ENCODE peak calls at places on chromosome 7, in eight cellular contexts. L, M, G, Q, O, W, J and K are unnamed samples.

GRCh38 chr7:31747553-31747952 is 60.5 kb downstream of the PPP1R17 start:
- DNase-seq in L (no peak), M (no peak), G (no peak), Q (no peak), O (no peak), W (no peak), J (no peak), K (no peak)

GRCh38 chr7:131600578-131600977 is 44.1 kb upstream of the PODXL start:
- DNase-seq in L (no peak), M (no peak), G (no peak), Q (no peak), O (no peak), W (no peak), J (no peak), K (no peak)

GRCh38 chr7:47291461-47292051 is 290.4 kb downstream of the TNS3 start:
- DNase-seq in L (no peak), M (no peak), G (no peak), Q (no peak), O (no peak), W (no peak), J (peak), K (no peak)

GRCh38 chr7:50852901-50853300 is 70.2 kb upstream of the GRB10 start:
- DNase-seq in L (no peak), M (no peak), G (no peak), Q (no peak), O (no peak), W (no peak), J (no peak), K (no peak)

GRCh38 chr7:79971058-79971457 is 163.6 kb upstream of the GNAI1 start:
- DNase-seq in L (no peak), M (no peak), G (no peak), Q (no peak), O (no peak), W (no peak), J (no peak), K (no peak)

GRCh38 chr7:102291056-102291915 is 4.6 kb downstream of the SH2B2 start:
- DNase-seq in L (no peak), M (no peak), G (peak), Q (peak), O (no peak), W (no peak), J (no peak), K (no peak)

GRCh38 chr7:76231583-76231982 is 29.9 kb downstream of the SRRM3 start:
- DNase-seq in L (no peak), M (no peak), G (no peak), Q (no peak), O (no peak), W (no peak), J (no peak), K (no peak)

GRCh38 chr7:123797673-123798526 is 47.1 kb upstream of the HYAL4 start:
- DNase-seq in L (no peak), M (peak), G (no peak), Q (no peak), O (peak), W (peak), J (peak), K (no peak)

GRCh38 chr7:43135129-43135528 is 22.7 kb downstream of the HECW1 start:
- DNase-seq in L (no peak), M (no peak), G (no peak), Q (no peak), O (no peak), W (no peak), J (no peak), K (no peak)